ENCODE peak calls at places on chromosome 21, in six cellular contexts. N is small intestine; H is cardiac muscle cell; Y is D341Med; A is kidney glomerular epithelial cell; J is stimulated activated CD8-positive, alpha-beta memory T cell treated with anti-CD3 and anti-CD28 coated beads, Interleukin-15, amount 100 ng/mL, for 1 hour. L is an unnamed sample.

GRCh38 chr21:38679531-38679930 is 126.2 kb upstream of the ETS2 start:
- DNase-seq in H (no peak), N (no peak), A (peak), Y (no peak), J (no peak), L (peak)

GRCh38 chr21:44539031-44539430 is 964 bp downstream of the KRTAP10-1 start:
- DNase-seq in H (no peak), J (no peak), Y (no peak), N (no peak), A (no peak), L (no peak)

GRCh38 chr21:46142581-46143473 is 12.6 kb downstream of the FTCD start:
- DNase-seq in J (no peak), Y (no peak), H (no peak), N (no peak), A (no peak), L (no peak)

GRCh38 chr21:38350681-38351080 is 93.9 kb downstream of the KCNJ15 start:
- DNase-seq in Y (no peak), J (no peak), H (no peak), A (no peak), N (no peak), L (no peak)

GRCh38 chr21:30990514-30991304 is 47.6 kb downstream of the KRTAP19-8 start:
- DNase-seq in A (no peak), H (no peak), Y (no peak), J (no peak), N (no peak), L (no peak)

GRCh38 chr21:39319814-39320332 is 6.4 kb upstream of the BRWD1 start:
- DNase-seq in Y (no peak), A (no peak), H (peak), J (no peak), N (no peak), L (no peak)

GRCh38 chr21:35559881-35560280 is 500.4 kb downstream of the SETD4 start:
- DNase-seq in H (no peak), Y (no peak), J (no peak), N (no peak), A (no peak), L (no peak)

GRCh38 chr21:45910548-45911221 is 70.9 kb upstream of the COL6A1 start:
- DNase-seq in J (no peak), A (no peak), N (no peak), Y (peak), H (no peak), L (no peak)

GRCh38 chr21:41142051-41142795 is 25.7 kb upstream of the BACE2 start:
- DNase-seq in H (no peak), N (no peak), Y (no peak), J (no peak), A (peak), L (no peak)

GRCh38 chr21:42199488-42200463 is 19.2 kb upstream of the ABCG1 start:
- DNase-seq in J (no peak), Y (no peak), A (peak), N (peak), H (no peak), L (peak)

GRCh38 chr21:33816148-33816547 is 99.5 kb downstream of the ATP5PO start:
- DNase-seq in J (no peak), H (no peak), A (no peak), Y (no peak), N (no peak), L (no peak)

GRCh38 chr21:43959231-43960041 is 52.7 kb upstream of the TRAPPC10 start:
- DNase-seq in A (no peak), H (no peak), N (no peak), J (no peak), Y (no peak), L (no peak)

GRCh38 chr21:45504021-45504515 is 38.2 kb downstream of the SLC19A1 start:
- DNase-seq in A (no peak), J (no peak), N (no peak), H (no peak), Y (no peak), L (no peak)

GRCh38 chr21:32403201-32403701 is 9.3 kb upstream of the EVA1C start:
- DNase-seq in J (no peak), H (peak), A (peak), Y (peak), N (peak), L (peak)

GRCh38 chr21:44925027-44925755 is 4.5 kb upstream of the ITGB2 start:
- DNase-seq in J (no peak), A (no peak), H (no peak), N (no peak), Y (no peak), L (no peak)

GRCh38 chr21:35086357-35086756 is 37.3 kb upstream of the RUNX1 start:
- DNase-seq in J (no peak), Y (no peak), A (no peak), N (no peak), H (no peak), L (no peak)

GRCh38 chr21:44439211-44439600 is 16.1 kb upstream of the LRRC3 start:
- DNase-seq in H (no peak), J (no peak), A (no peak), N (no peak), Y (no peak), L (no peak)

GRCh38 chr21:15250384-15250783 is 185.6 kb upstream of the NRIP1 start:
- DNase-seq in N (no peak), H (no peak), A (peak), Y (no peak), J (no peak), L (no peak)

GRCh38 chr21:41685511-41686149 is 81.2 kb downstream of the RIPK4 start:
- DNase-seq in Y (no peak), J (no peak), H (no peak), A (no peak), N (no peak), L (no peak)

GRCh38 chr21:45309069-45309521 is 21.4 kb upstream of the POFUT2 start:
- DNase-seq in Y (peak), H (peak), A (peak), N (peak), J (no peak), L (peak)

GRCh38 chr21:34983680-34984086 is 65.4 kb downstream of the RUNX1 start:
- DNase-seq in Y (no peak), A (peak), H (no peak), N (no peak), J (peak), L (no peak)

GRCh38 chr21:39628380-39628779 is 15.6 kb downstream of the B3GALT5 start:
- DNase-seq in A (no peak), N (peak), J (no peak), Y (no peak), H (no peak), L (no peak)

GRCh38 chr21:31352841-31353240 is 8.8 kb upstream of the TIAM1 start:
- DNase-seq in A (no peak), H (no peak), N (no peak), J (no peak), Y (no peak), L (no peak)

GRCh38 chr21:45555557-45556301 is 13.5 kb upstream of the SLC19A1 start:
- DNase-seq in N (peak), J (no peak), Y (peak), H (peak), A (peak), L (peak)

GRCh38 chr21:14545906-14546480 is at the start of gene SAMSN1:
- DNase-seq in Y (no peak), A (no peak), H (no peak), J (peak), N (peak), L (no peak)

L was measured in HT-29.